ENCODE peak calls at places on chromosomes 5 and 9, in five cellular contexts. B is T follicular helper cell; L is stimulated activated CD4-positive, alpha-beta T cell treated with anti-CD3 and anti-CD28 coated beads, Interleukin-12 subunit alpha, Interleukin-12 subunit beta, amount 100 ng/mL, for 4 hours; C is mucosa of gallbladder; N is NCI-H2081. P is an unnamed sample.
A peak's percentile ranks its signal among the peaks of the same experiment; 100 is the strongest.

GRCh38 chr9:118522093-118523028 is 818.2 kb downstream of the TLR4 start:
- DNase-seq in B (no peak), L (no peak), C (no peak), N (peak; percentile 90), P (peak; percentile 49)

GRCh38 chr5:124628251-124628650 is 118.2 kb downstream of the ZNF608 start:
- DNase-seq in B (no peak), L (no peak), C (no peak), N (no peak), P (peak; percentile 67)

GRCh38 chr5:169939731-169940130 is 40.6 kb downstream of the INSYN2B start:
- DNase-seq in B (no peak), L (no peak), C (no peak), N (no peak), P (no peak)

GRCh38 chr9:107705521-107705920 is 216.0 kb upstream of the KLF4 start:
- DNase-seq in B (no peak), L (no peak), C (no peak), N (no peak), P (no peak)

GRCh38 chr5:173295796-173296195 is 32.4 kb downstream of the STC2 start:
- DNase-seq in B (no peak), L (no peak), C (no peak), N (no peak), P (no peak)

GRCh38 chr5:151671979-151672378 is 14.7 kb downstream of the SPARC start:
- DNase-seq in B (no peak), L (no peak), C (peak; percentile 35), N (no peak), P (no peak)

GRCh38 chr5:95727764-95728191 is 3.4 kb upstream of the RHOBTB3 start:
- DNase-seq in B (no peak), L (no peak), C (no peak), N (peak; percentile 85), P (no peak)

GRCh38 chr9:25396828-25397227 is 281.4 kb downstream of the TUSC1 start:
- DNase-seq in B (no peak), L (no peak), C (no peak), N (no peak), P (no peak)

GRCh38 chr9:33946779-33947535 is 101.7 kb downstream of the UBAP2 start:
- DNase-seq in B (no peak), L (no peak), C (no peak), N (no peak), P (no peak)

P was measured in pons.